ENCODE peak calls at places on chromosome 22, in five cellular contexts. Q, T, B, Y and D are unnamed samples. For H3K27me3, the result is how much of the 10 kb centered on the place peaks cover.

GRCh38 chr22:39908737-39909136 is 7.9 kb downstream of the GRAP2 start:
- DNase-seq in Q (no peak), T (no peak), B (no peak), Y (no peak), D (no peak)

GRCh38 chr22:50582562-50583293 is at the start of gene CHKB:
- DNase-seq in Q (peak), T (peak), B (peak), Y (peak), D (peak)

GRCh38 chr22:37607010-37607911 is 1.4 kb upstream of the GGA1 start:
- DNase-seq in Q (peak), T (peak), B (peak), Y (peak), D (peak)

GRCh38 chr22:27397036-27397947 is 404.3 kb downstream of the MN1 start:
- DNase-seq in Q (no peak), T (no peak), B (no peak), Y (no peak), D (no peak)

GRCh38 chr22:32987081-32987631 is 71.0 kb downstream of the SYN3 start:
- DNase-seq in Q (no peak), T (peak), B (no peak), Y (no peak), D (no peak)

GRCh38 chr22:36369004-36369921 is 18.5 kb downstream of the MYH9 start:
- DNase-seq in Q (no peak), T (no peak), B (no peak), Y (no peak), D (no peak)

GRCh38 chr22:35839811-35840739 is 122.4 kb downstream of the APOL5 start:
- DNase-seq in Q (no peak), T (peak), B (peak), Y (peak), D (no peak)

GRCh38 chr22:42388130-42388797 is 43.9 kb downstream of the NFAM1 start:
- DNase-seq in Q (no peak), T (no peak), B (no peak), Y (no peak), D (no peak)

GRCh38 chr22:33891455-33891854 is 28.8 kb downstream of the LARGE1 start:
- DNase-seq in Q (no peak), T (no peak), B (no peak), Y (no peak), D (no peak)

GRCh38 chr22:46756097-46756496 is 6.4 kb upstream of the TBC1D22A start:
- DNase-seq in Q (no peak), T (no peak), B (no peak), Y (no peak), D (no peak)

GRCh38 chr22:27632451-27633295 is 168.9 kb downstream of the MN1 start:
- DNase-seq in Q (no peak), T (no peak), B (peak), Y (no peak), D (no peak)

GRCh38 chr22:42520663-42521546 is 1.3 kb upstream of the RRP7A start:
- DNase-seq in Q (no peak), T (no peak), B (no peak), Y (no peak), D (no peak)

GRCh38 chr22:49232319-49233067 is 595.2 kb downstream of the BRD1 start:
- DNase-seq in Q (no peak), T (peak), B (no peak), Y (no peak), D (peak)

GRCh38 chr22:49234459-49234858 is 593.2 kb downstream of the BRD1 start:
- DNase-seq in Q (no peak), T (no peak), B (no peak), Y (no peak), D (no peak)

GRCh38 chr22:49235463-49236300 is 592.0 kb downstream of the BRD1 start:
- DNase-seq in Q (no peak), T (peak), B (no peak), Y (no peak), D (no peak)

GRCh38 chr22:49236541-49237075 is 591.1 kb downstream of the BRD1 start:
- DNase-seq in Q (no peak), T (peak), B (no peak), Y (no peak), D (no peak)

GRCh38 chr22:49233507-49234100 is 594.1 kb downstream of the BRD1 start:
- DNase-seq in Q (no peak), T (peak), B (no peak), Y (no peak), D (no peak)
- H3K27me3 ChIP-seq in Q (under half), T (under half), B (under half), Y (under half), D (under half)

GRCh38 chr22:16989915-16990314 is 18.1 kb downstream of the GAB4 start:
- DNase-seq in Q (no peak), T (no peak), B (no peak), Y (no peak), D (no peak)

GRCh38 chr22:16987822-16988221 is 20.2 kb downstream of the GAB4 start:
- DNase-seq in Q (no peak), T (no peak), B (no peak), Y (no peak), D (no peak)

GRCh38 chr22:16988257-16988656 is 19.8 kb downstream of the GAB4 start:
- DNase-seq in Q (no peak), T (no peak), B (no peak), Y (no peak), D (no peak)
- H3K27me3 ChIP-seq in Q (under half), T (under half), B (under half), Y (under half), D (under half)

DNA sequence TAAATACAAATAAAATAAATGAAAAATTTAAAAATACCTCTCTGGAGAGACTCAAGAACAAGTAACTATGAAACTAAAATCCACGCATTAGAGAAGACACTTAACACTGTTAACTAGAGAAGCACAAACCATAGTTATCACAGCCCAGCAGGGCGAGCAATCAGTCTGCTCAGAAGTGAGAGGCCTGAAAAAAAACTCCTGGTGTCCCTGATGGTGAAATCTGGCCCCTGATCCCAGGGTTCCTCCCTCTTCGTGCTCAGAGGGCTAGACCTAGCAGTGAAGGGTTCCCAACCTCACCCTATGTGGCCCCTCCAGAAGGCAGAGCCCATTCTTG is 49.7 kb upstream of the VPREB1 start:
- DNase-seq in Q (no peak), T (no peak), B (no peak), Y (no peak), D (no peak)
- H3K27me3 ChIP-seq in Q (under half), T (under half), B (under half), Y (under half), D (under half)

GRCh38 chr22:19488884-19489843 is 9.4 kb downstream of the CDC45 start:
- DNase-seq in Q (no peak), T (no peak), B (no peak), Y (no peak), D (no peak)
- H3K27me3 ChIP-seq in Q (under half), T (under half), B (under half), Y (under half), D (under half)

DNA sequence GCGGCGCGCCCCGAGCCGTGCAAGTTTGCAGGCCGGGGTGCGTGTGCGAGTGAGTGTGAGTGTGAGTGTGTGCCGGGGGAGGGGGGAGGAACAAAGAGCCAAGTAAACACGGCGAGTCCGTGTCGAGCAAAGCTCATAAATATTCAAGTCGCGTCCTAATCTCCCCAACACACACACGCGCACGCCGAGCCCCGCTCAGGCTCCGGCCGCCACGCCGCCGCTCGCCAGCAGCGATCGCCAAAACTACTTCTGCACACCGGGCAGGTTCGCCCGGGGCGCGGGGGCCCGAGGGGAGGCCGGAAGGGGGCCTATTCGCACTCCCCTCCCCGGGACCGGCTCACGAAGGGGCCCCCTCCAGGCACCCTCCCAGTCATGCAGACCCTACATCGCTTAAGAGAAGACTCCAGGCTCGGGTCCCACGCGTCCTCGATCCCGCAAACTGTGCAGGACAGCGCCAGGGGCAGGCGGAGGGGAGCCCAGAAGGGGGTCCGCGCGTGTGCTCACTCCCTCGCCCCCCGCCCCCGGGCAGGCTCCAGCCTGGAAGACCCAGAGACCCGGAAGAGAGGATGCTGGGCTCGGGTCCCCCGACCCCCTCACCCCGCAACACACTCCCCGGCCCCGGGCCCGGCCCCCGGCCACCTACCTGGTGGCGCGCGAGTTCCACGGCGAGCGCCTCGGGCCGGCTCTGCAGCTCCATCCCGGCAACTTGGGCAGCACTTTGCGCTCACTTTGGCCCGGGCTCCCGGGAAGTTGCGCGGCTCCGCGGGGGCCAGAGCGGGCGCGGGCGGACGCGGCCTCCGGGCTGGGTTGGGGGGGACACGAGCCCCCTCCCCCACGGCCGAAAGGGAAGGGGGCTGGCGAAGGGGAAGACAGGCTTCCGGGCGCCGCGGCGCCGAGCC is 703 bp downstream of the PHF21B start:
- DNase-seq in Q (no peak), T (no peak), B (peak), Y (no peak), D (no peak)
- H3K27me3 ChIP-seq in Q (half or more), T (under half), B (under half), Y (half or more), D (under half)

DNA sequence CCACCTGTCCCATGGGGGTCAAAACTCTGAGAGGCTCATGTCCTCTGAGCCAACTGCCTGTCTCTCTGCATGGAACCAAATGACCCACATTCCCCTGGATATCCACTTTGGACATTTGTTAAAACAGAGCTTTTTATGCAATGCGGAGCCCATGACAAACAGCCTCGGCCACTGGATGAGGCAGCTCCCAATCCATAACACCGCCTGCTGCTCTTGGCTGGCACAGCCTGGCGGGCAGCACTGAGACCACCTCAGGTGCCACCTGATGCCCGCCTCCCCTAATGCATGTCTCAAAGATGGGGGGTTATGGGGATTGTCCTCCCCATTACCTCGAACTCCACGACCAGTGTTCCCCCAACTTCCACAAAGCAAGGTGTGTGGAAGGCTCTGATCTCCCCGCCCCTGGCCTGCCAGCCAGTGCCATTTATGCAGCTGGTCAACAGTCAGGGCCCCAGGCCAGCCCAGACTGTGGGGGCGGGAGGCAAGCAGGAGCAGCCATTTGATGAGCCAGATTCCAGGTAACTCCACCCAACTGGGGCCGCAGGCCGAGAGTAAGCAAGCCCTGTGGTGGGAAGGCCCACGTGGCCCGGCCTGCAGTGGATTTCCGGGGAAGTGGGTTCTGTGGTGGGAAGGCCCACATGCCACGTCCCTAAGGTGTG is 84.2 kb downstream of the PHF21B start:
- DNase-seq in Q (no peak), T (no peak), B (no peak), Y (peak), D (no peak)
- H3K27me3 ChIP-seq in Q (under half), T (under half), B (under half), Y (under half), D (under half)

GRCh38 chr22:29148826-29149225 is 56.9 kb upstream of the EMID1 start:
- DNase-seq in Q (no peak), T (peak), B (no peak), Y (peak), D (no peak)

GRCh38 chr22:29147241-29147919 is 58.3 kb upstream of the EMID1 start:
- DNase-seq in Q (no peak), T (peak), B (no peak), Y (peak), D (no peak)

GRCh38 chr22:29146101-29146560 is 59.6 kb upstream of the EMID1 start:
- DNase-seq in Q (no peak), T (no peak), B (no peak), Y (peak), D (no peak)

GRCh38 chr22:29146771-29147170 is 58.9 kb upstream of the EMID1 start:
- DNase-seq in Q (no peak), T (peak), B (no peak), Y (peak), D (no peak)

GRCh38 chr22:29148036-29148435 is 57.7 kb upstream of the EMID1 start:
- DNase-seq in Q (no peak), T (peak), B (no peak), Y (peak), D (no peak)
- H3K27me3 ChIP-seq in Q (under half), T (under half), B (under half), Y (under half), D (under half)